ENCODE peak calls at places on chromosome 12, in ten cellular contexts. R, O, I, J, Z, N, D, Y, X and V are unnamed samples.
A peak's percentile ranks its signal among the peaks of the same experiment; 100 is the strongest.

GRCh38 chr12:76455582-76456345 is 103.8 kb downstream of the OSBPL8 start:
- DNase-seq in X (no peak), D (no peak), O (peak; percentile 60), N (no peak), Y (peak; percentile 90), J (no peak), Z (peak; percentile 22), R (peak; percentile 60), I (no peak), V (peak; percentile 61)

GRCh38 chr12:131766382-131767107 is 55.7 kb downstream of the SFSWAP start:
- DNase-seq in R (no peak), O (no peak), I (no peak), Z (no peak), N (no peak), X (no peak), Y (no peak), J (no peak), D (no peak), V (peak; percentile 63)

GRCh38 chr12:66693901-66694513 is 15.1 kb upstream of the GRIP1 start:
- DNase-seq in O (peak; percentile 77), N (no peak), I (peak; percentile 11), J (no peak), Y (peak; percentile 78), R (peak; percentile 80), D (peak; percentile 24), X (no peak), Z (peak; percentile 30), V (no peak)

GRCh38 chr12:4190376-4191063 is 83.0 kb upstream of the CCND2 start:
- DNase-seq in X (no peak), J (no peak), Y (peak; percentile 28), O (no peak), D (no peak), I (no peak), Z (no peak), N (no peak), R (no peak), V (no peak)

GRCh38 chr12:13067322-13067721 is 23.1 kb downstream of the FAM234B start:
- DNase-seq in R (no peak), I (no peak), J (no peak), X (no peak), Z (no peak), Y (no peak), O (no peak), N (no peak), D (no peak), V (no peak)

GRCh38 chr12:21526053-21526452 is at the start of gene SPX:
- DNase-seq in I (no peak), J (no peak), N (no peak), X (no peak), Z (peak; percentile 20), D (no peak), R (no peak), Y (peak; percentile 55), O (no peak), V (no peak)

GRCh38 chr12:56528836-56529235 is 7.2 kb downstream of the RBMS2 start:
- DNase-seq in R (no peak), J (no peak), D (no peak), Z (no peak), Y (peak; percentile 43), O (no peak), X (no peak), N (no peak), I (no peak), V (no peak)

GRCh38 chr12:31277081-31277480 is 48.9 kb downstream of the SINHCAF start:
- DNase-seq in I (no peak), Z (no peak), J (no peak), Y (no peak), D (no peak), O (no peak), X (no peak), R (no peak), N (no peak), V (no peak)

GRCh38 chr12:117809509-117809908 is 159.3 kb downstream of the KSR2 start:
- DNase-seq in J (no peak), R (no peak), I (no peak), O (no peak), Z (no peak), N (no peak), Y (no peak), D (no peak), X (no peak), V (no peak)

GRCh38 chr12:116662612-116663144 is 75.2 kb downstream of the SPRING1 start:
- DNase-seq in D (peak; percentile 62), J (no peak), N (no peak), X (no peak), I (no peak), R (peak; percentile 80), Z (peak; percentile 30), O (no peak), Y (peak; percentile 47), V (no peak)

GRCh38 chr12:28024231-28024995 is 51.9 kb upstream of the PTHLH start:
- DNase-seq in Y (peak; percentile 45), R (no peak), Z (no peak), J (no peak), I (no peak), O (no peak), N (no peak), X (no peak), D (no peak), V (no peak)

GRCh38 chr12:23949212-23950010 is at the start of gene SOX5:
- DNase-seq in D (no peak), O (peak; percentile 73), J (peak; percentile 28), X (peak; percentile 53), Y (peak; percentile 83), R (peak; percentile 89), N (no peak), I (peak; percentile 34), Z (peak; percentile 32), V (no peak)

GRCh38 chr12:53050426-53051057 is 677 bp downstream of the TNS2 start:
- DNase-seq in O (no peak), D (no peak), N (no peak), R (no peak), X (no peak), Y (no peak), I (no peak), Z (no peak), J (peak; percentile 20), V (no peak)

GRCh38 chr12:123305160-123305559 is 33.5 kb upstream of the CDK2AP1 start:
- DNase-seq in N (no peak), J (no peak), D (no peak), Z (no peak), O (peak; percentile 20), Y (no peak), X (no peak), R (no peak), I (no peak), V (no peak)

GRCh38 chr12:51238510-51239334 is at the start of gene DAZAP2:
- DNase-seq in D (peak; percentile 97), N (peak; percentile 97), Z (peak; percentile 99), I (peak; percentile 96), O (peak; percentile 96), R (peak; percentile 97), Y (peak; percentile 95), X (peak; percentile 98), J (peak; percentile 98), V (peak; percentile 97)
- TF ChIP-seq CTCF in D (peak; percentile 19), N (peak; percentile 28), Z (no peak), I (peak; percentile 46), O (peak; percentile 5), R (peak; percentile 15), Y (no peak), X (peak; percentile 28), J (peak; percentile 14), V (no peak)

DNA sequence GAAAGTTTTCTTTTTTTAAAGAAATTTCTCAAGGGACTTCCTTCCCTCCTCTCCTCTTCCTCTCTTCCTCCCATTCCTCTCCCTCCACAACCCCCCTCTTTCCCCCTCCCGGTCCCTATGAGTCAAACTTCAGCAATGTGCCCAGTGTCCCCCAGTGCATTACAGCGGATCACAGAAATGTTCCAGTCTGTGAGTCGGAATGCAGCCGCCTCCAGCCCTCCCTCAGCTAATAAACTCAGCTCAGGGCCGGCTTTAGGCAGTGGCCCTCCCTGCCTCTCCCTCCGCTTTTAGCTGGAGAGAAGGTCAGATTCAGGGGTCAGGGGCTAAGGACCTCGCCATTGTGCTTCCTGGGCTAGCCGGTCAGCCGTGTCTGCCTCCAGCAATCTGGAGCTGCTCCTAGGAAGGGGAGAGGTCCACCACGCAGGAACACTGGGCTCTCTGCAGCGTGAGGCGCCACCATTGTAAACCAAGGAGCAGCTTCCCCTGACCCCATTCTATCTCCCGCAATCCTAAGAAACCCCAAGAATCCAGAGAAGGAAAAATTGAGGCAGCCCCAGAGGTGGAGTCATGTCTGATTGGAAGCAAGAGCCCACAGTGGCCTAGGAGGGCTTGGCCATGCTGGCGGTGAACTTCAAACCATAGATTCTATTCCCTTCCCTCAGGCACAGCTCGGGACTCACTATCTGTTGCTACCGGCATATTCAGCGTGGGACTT is 1.1 kb upstream of the HDAC7 start:
- DNase-seq in N (peak; percentile 93), Y (peak; percentile 95), X (peak; percentile 91), Z (peak; percentile 89), I (peak; percentile 92), R (peak; percentile 94), O (peak; percentile 75), J (peak; percentile 72), D (peak; percentile 69), V (no peak)
- H3K4me1 ChIP-seq in N (peaks cover 86% of the 10 kb centered on the region), Y (peaks cover 34% of the 10 kb centered on the region), X (peaks cover 34% of the 10 kb centered on the region), Z (peaks cover 52% of the 10 kb centered on the region), I (peaks cover 83% of the 10 kb centered on the region), R (peaks cover 36% of the 10 kb centered on the region), O (peaks cover 47% of the 10 kb centered on the region), J (peaks cover 90% of the 10 kb centered on the region), D (peaks cover 4% of the 10 kb centered on the region), V (peaks cover 25% of the 10 kb centered on the region)

DNA sequence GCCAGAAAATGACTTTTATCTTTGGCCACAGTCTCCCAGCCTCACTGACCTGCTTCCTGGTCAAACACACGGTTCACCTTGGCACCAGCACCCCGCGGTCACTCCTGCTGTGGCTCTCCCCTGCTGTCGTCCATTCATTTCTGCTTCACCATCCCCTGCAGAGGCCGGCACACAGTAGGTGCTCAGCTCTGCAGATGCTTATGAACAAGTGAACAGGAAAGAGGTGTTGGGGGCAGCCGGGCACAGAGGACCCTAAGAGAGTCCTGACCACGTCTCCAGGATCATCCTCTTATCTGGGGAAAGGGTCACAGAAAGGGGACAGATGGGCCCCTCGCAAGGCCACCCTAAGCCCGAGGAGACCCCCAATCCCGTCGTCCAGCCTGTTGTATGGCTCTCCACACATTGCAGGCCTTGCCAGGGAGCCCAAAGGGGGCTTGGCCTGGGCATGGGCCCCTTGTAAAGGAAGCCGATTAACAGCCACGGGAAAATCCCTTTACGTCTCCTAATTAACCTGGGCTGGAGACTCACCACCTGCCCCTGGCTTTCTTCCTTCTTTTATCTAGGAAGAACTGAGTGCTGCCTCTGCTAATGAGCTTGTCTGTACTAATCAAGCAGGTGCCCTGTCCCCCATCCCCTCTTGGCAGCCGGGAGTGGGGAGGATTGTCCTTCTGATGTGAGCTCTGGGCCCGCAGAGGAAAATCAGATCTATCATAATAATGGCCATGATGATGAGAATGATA is 119.1 kb downstream of the AACS start:
- DNase-seq in Z (no peak), J (peak; percentile 41), D (no peak), R (peak; percentile 70), I (no peak), Y (no peak), O (no peak), N (no peak), X (no peak), V (no peak)
- H3K27me3 ChIP-seq in Z (peaks cover 25% of the 10 kb centered on the region), J (peaks cover 86% of the 10 kb centered on the region), D (peaks cover 47% of the 10 kb centered on the region), R (peaks cover 50% of the 10 kb centered on the region), I (peaks cover 59% of the 10 kb centered on the region), Y (peaks cover 34% of the 10 kb centered on the region), O (peaks cover 52% of the 10 kb centered on the region), N (peaks cover 75% of the 10 kb centered on the region), X (peaks cover 44% of the 10 kb centered on the region), V (no peaks in the 10 kb centered on the region)

DNA sequence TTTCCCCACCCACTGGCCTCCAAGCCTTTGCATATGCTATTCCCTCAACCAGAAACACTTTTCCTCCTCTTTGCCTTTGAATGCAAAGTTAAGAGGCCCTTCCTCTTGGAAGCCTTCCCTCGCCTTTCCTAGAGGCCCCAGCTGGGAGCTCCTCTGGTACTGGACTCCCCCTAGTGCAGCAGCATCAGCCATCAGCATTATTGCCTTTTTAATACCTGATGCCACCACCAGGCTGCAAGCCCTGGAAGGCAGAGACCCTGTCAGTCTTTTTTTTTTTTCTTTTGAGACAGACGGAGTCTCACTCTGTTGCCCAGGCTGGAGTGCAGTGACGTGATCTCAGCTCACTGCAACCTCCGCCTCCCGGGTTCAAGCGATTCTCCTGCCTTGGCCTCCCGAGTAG is 19.1 kb upstream of the PLA2G1B start:
- DNase-seq in Y (no peak), O (no peak), N (no peak), Z (no peak), X (no peak), I (no peak), D (no peak), R (no peak), J (no peak), V (no peak)
- TF ChIP-seq CTCF in Y (no peak), O (no peak), N (no peak), Z (no peak), X (no peak), I (no peak), D (no peak), R (no peak), J (no peak), V (no peak)